ENCODE peak calls at places on chromosomes 16 and 17, in five cellular contexts. X, C, O, P and J are unnamed samples.

GRCh38 chr16:79609861-79610260 is 9.3 kb upstream of the MAF start:
- DNase-seq in X (no peak), C (no peak), O (no peak), P (no peak), J (no peak)

GRCh38 chr16:11047057-11047456 is 102.7 kb downstream of the CLEC16A start:
- DNase-seq in X (no peak), C (no peak), O (no peak), P (peak), J (no peak)

GRCh38 chr17:61128671-61129115 is 270.9 kb upstream of the TBX2 start:
- DNase-seq in X (no peak), C (peak), O (no peak), P (peak), J (no peak)

GRCh38 chr16:81174644-81175324 is 63.7 kb upstream of the BCO1 start:
- DNase-seq in X (no peak), C (peak), O (peak), P (peak), J (no peak)

GRCh38 chr17:16377804-16378400 is 3.0 kb upstream of the UBB start:
- DNase-seq in X (no peak), C (peak), O (peak), P (peak), J (no peak)

GRCh38 chr17:48498168-48498840 is 32.5 kb downstream of the HOXB1 start:
- DNase-seq in X (no peak), C (no peak), O (no peak), P (no peak), J (no peak)

GRCh38 chr16:73319747-73320146 is 271.8 kb upstream of the ZFHX3 start:
- DNase-seq in X (no peak), C (no peak), O (no peak), P (no peak), J (no peak)

GRCh38 chr17:76524598-76525512 is 12.7 kb downstream of the CYGB start:
- DNase-seq in X (peak), C (no peak), O (peak), P (peak), J (no peak)

GRCh38 chr17:80883831-80884735 is 107.6 kb upstream of the CHMP6 start:
- DNase-seq in X (peak), C (no peak), O (no peak), P (no peak), J (no peak)

GRCh38 chr17:78241277-78242023 is 10.0 kb downstream of the TMEM235 start:
- DNase-seq in X (no peak), C (peak), O (peak), P (peak), J (peak)

GRCh38 chr17:12729086-12729485 is 60.2 kb upstream of the ARHGAP44 start:
- DNase-seq in X (no peak), C (peak), O (no peak), P (no peak), J (no peak)

GRCh38 chr16:68091604-68092261 is 6.6 kb downstream of the NFATC3 start:
- DNase-seq in X (no peak), C (peak), O (peak), P (peak), J (no peak)

GRCh38 chr16:85995591-85996461 is 96.9 kb downstream of the IRF8 start:
- DNase-seq in X (no peak), C (no peak), O (no peak), P (no peak), J (no peak)

GRCh38 chr16:78291642-78292041 is 192.2 kb downstream of the WWOX start:
- DNase-seq in X (no peak), C (no peak), O (no peak), P (no peak), J (no peak)

GRCh38 chr16:57319646-57320045 is 35.2 kb upstream of the PLLP start:
- DNase-seq in X (no peak), C (no peak), O (no peak), P (no peak), J (no peak)

GRCh38 chr17:4119299-4119698 is 23.5 kb downstream of the ZZEF1 start:
- DNase-seq in X (no peak), C (no peak), O (no peak), P (no peak), J (no peak)
- H3K27ac ChIP-seq in X (no peak), C (no peak), O (no peak), P (no peak), J (no peak)

DNA sequence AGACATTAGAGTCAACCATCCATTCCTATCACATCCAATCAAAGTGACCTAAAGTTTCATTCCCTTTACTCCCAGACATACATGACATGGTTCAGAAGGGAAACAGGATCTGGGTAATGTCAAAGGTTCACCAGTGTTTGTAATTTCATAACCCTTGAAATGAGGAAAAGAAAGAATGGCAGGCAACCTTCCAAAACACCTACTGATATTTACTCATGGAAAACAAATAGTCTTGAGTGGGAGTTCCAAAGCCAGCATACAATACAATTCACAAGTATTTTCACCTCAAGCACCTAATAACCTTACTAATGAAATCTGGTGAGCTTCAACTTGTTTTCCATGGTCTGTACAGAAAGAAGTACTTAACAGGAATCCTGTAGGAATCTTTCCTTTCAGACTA is 72.5 kb upstream of the AXIN2 start:
- DNase-seq in X (no peak), C (no peak), O (peak), P (no peak), J (no peak)
- H3K27ac ChIP-seq in X (peak), C (no peak), O (peak), P (no peak), J (no peak)

DNA sequence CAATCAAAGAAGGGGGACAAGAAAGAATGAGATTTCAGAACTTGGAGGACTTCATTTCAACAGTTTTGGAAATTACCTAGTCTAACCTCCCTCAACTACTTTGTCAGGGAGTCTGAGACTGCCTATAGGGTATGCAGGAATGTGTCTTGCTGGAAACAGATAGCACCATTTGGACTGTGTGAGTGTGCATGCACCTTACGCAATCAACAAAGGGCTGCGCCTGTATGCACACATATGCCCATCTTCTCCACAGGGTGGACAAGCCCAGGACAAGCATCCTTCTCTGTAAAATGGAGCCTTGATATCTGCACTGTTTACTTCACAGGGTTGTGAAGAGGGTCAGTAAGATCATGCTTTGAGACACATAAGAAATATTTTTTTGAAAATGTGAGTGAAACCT is 305.7 kb upstream of the ASIC2 start:
- DNase-seq in X (no peak), C (no peak), O (no peak), P (no peak), J (no peak)
- H3K27ac ChIP-seq in X (no peak), C (no peak), O (no peak), P (no peak), J (no peak)

GRCh38 chr17:69474171-69474831 is 59.8 kb downstream of the MAP2K6 start:
- DNase-seq in X (no peak), C (no peak), O (peak), P (no peak), J (no peak)
- H3K27ac ChIP-seq in X (no peak), C (no peak), O (peak), P (no peak), J (no peak)

DNA sequence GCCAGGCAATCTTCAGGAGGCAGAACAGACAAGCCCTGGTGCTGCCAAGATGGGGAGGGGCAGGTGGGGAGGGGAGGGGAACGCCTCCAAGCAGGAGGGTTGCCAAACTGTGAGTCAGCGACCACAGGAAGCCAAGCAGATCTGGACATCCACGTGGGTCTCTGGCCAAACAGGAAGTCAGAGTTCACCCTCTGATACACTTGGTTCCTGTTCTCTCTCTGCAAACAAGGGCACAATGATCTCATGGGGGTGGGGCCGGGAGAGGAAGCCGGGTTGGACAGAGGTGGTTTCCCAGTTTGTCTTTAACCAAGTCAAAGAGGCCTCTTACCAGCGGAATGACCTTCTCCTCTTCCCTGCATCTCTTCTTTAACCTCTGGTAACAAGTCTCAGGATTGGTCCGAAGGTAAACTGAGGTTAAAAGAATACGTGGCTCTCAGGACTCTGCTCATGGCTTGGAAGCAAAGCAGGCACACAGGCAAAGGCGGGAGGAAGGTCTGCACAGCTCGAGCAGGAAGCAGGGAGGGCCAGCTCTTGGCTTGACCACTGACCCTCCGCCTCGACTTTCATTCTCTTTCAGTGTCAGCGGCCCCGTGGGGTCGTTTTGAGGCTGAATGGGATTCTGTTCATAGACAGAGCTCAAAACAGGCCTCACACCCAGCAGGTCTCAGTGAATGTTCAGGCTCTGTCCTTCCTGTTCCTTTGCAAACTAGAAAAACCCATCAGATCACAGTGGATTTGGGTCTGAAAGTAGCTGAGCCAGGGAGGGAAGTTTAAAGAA is 32.9 kb downstream of the TK2 start:
- DNase-seq in X (peak), C (peak), O (peak), P (peak), J (peak)
- H3K27ac ChIP-seq in X (peak), C (peak), O (peak), P (peak), J (peak)

DNA sequence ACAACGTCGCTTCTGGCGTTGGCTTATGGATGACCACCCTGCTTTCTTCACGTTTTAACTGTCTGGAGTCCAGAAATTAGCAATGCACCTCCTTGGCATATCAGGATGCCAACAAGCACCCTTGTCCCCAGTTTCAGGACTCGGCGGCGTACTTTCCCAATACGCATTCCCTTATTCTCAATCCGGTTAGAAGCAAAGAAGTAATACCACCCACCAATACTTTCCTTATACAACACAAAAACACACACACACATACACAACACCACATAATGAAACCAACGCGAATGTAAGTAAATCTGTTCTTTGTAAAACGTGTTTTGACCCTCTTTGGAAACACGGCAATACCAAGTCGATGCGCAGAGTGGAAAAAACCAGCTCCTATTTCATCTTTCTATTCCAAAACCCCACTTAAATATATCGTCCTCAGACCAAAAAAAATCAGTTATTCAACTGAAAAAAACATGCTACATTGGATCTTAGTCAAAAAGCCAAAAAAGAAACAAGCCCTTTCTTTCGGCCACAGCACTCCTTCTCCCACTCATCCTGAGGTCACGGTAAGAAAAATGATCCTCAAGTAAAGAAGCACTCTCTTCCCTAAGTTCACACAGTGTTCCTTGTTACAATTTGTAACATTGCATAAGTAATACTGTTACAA is 31.1 kb upstream of the ARL4D start:
- DNase-seq in X (no peak), C (peak), O (peak), P (peak), J (no peak)
- H3K27ac ChIP-seq in X (peak), C (peak), O (peak), P (peak), J (peak)

DNA sequence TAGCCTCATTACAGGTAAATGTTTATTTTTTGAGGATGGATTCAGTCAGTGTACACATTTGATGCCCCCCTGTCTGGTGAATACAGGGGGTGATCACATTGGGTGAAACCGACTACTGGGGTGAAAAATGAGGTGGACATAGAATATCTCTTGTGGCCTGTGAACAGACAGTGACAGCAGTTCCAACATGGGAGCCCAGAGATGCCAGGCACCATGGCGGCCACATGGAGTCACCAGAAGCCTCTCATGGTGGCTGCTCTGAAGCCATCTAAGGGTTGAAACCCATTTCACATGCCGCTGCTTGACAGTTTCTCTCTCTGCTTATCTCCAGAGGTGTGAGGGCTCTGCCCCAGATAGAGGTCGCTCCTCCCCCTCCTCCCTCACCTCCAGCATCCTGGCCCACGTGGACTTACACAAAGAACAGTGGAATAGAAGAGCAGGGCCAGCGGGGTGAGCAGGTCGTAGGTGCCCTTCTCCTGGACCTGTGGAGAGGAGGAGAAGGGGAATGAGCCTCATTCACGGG is 37.8 kb upstream of the PIK3R6 start:
- DNase-seq in X (no peak), C (no peak), O (no peak), P (no peak), J (no peak)
- H3K27ac ChIP-seq in X (no peak), C (no peak), O (no peak), P (no peak), J (no peak)

DNA sequence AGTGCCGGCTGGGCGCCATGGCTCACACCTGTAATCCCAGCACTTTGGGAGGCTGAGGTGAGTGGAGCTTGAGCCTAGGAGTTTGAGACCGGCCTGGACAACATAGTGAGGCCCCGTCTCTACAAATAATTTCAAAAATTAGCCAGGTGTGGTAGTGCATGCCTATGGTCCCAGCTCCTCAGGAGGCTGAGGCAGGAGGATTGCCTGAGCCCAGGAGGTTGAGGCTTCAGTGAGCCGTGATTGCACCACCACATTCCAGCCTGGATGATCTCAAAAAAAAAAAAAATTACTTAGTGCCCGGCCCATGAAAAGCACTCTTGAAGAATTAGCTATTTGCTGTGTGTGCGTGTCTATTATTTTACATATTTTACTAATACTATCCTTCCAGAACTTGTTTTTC is 9.6 kb downstream of the GPRC5C start:
- DNase-seq in X (no peak), C (no peak), O (no peak), P (no peak), J (no peak)
- H3K27ac ChIP-seq in X (no peak), C (no peak), O (no peak), P (no peak), J (no peak)